ENCODE peak calls at places on chromosomes 6 and 20, in nine cellular contexts. D is RCC 7860; O is left cardiac atrium; R is fibroblast of villous mesenchyme; K is ovary; E is gastrocnemius medialis; M is stimulated activated CD4-positive, alpha-beta T cell treated with anti-CD3 and anti-CD28 coated beads, TNF-alpha, amount 100 ng/mL, for 4 hours; V is tibial artery; F is stimulated activated naive CD4-positive, alpha-beta T cell treated with Interleukin-2 at 50 U/mL for 16 hours. B is an unnamed sample.

GRCh38 chr6:49570474-49571079 is 20.1 kb downstream of the C6orf141 start:
- DNase-seq in R (peak), O (peak), V (no peak), M (no peak), D (no peak), K (no peak), F (no peak), E (no peak), B (no peak)

GRCh38 chr6:19697744-19698290 is 139.4 kb upstream of the ID4 start:
- DNase-seq in E (no peak), M (no peak), K (no peak), F (no peak), D (peak), R (peak), V (no peak), O (no peak), B (peak)

GRCh38 chr6:158649289-158650143 is at the start of gene SYTL3:
- DNase-seq in V (peak), D (peak), O (peak), E (no peak), F (peak), K (no peak), R (peak), M (peak), B (peak)

GRCh38 chr6:135577059-135577538 is 79.6 kb upstream of the AHI1 start:
- DNase-seq in D (no peak), V (no peak), R (no peak), F (no peak), K (no peak), E (no peak), O (no peak), M (no peak), B (no peak)

GRCh38 chr20:44021186-44021585 is 106.5 kb downstream of the TOX2 start:
- DNase-seq in V (no peak), F (no peak), O (no peak), K (no peak), R (no peak), D (no peak), E (no peak), M (no peak), B (no peak)

GRCh38 chr20:34350095-34350494 is 13.0 kb upstream of the ITCH start:
- DNase-seq in V (no peak), R (no peak), E (no peak), M (no peak), K (no peak), O (no peak), F (no peak), D (no peak), B (no peak)

GRCh38 chr6:45616209-45616608 is 238.5 kb upstream of the SUPT3H start:
- DNase-seq in O (no peak), R (no peak), V (no peak), K (no peak), E (no peak), F (no peak), D (no peak), M (no peak), B (no peak)

GRCh38 chr6:21033575-21034026 is 499.3 kb downstream of the CDKAL1 start:
- DNase-seq in R (peak), D (no peak), M (no peak), K (peak), V (no peak), F (no peak), E (peak), O (peak), B (peak)

GRCh38 chr20:16028923-16029322 is 544.3 kb downstream of the KIF16B start:
- DNase-seq in M (no peak), F (no peak), D (no peak), O (no peak), E (no peak), K (no peak), R (no peak), V (no peak), B (no peak)

GRCh38 chr6:89777455-89777854 is 42.1 kb downstream of the MDN1 start:
- DNase-seq in O (no peak), F (no peak), M (no peak), D (no peak), E (no peak), V (no peak), K (no peak), R (no peak), B (no peak)

GRCh38 chr6:13304580-13305255 is 23.6 kb downstream of the TBC1D7 start:
- DNase-seq in F (no peak), K (no peak), D (peak), V (no peak), O (no peak), E (no peak), M (no peak), R (no peak), B (no peak)

GRCh38 chr6:131950767-131951575 is at the start of gene CCN2:
- DNase-seq in E (peak), O (peak), F (no peak), R (peak), M (no peak), V (peak), D (peak), K (peak), B (peak)

GRCh38 chr20:11170025-11170424 is 496.2 kb upstream of the JAG1 start:
- DNase-seq in O (no peak), V (no peak), E (no peak), M (no peak), F (no peak), D (no peak), R (no peak), K (no peak), B (no peak)

GRCh38 chr6:25930532-25931410 is at the start of gene SLC17A2:
- DNase-seq in O (no peak), V (no peak), M (no peak), K (no peak), R (no peak), D (no peak), F (no peak), E (no peak), B (no peak)

B was measured in Daoy.